ENCODE peak calls at places on chromosomes 11 and 22, in seven cellular contexts. E is psoas muscle, U is uterus, T is lung, A is SK-N-SH, B is BE2C, M is suprapubic skin. V is an unnamed sample.

GRCh38 chr11:1500466-1501420 is 14.2 kb upstream of the MOB2 start:
- DNase-seq in T (no peak), A (no peak), B (no peak), M (peak; percentile 46), U (no peak), E (no peak), V (no peak)

GRCh38 chr22:44828193-44828592 is 75.8 kb downstream of the ARHGAP8 start:
- DNase-seq in M (no peak), A (peak; percentile 87), B (peak; percentile 57), T (no peak), E (no peak), U (no peak), V (no peak)

GRCh38 chr22:29578462-29578861 is 2.5 kb downstream of the NIPSNAP1 start:
- DNase-seq in U (no peak), M (no peak), A (no peak), T (no peak), E (no peak), B (no peak), V (no peak)

GRCh38 chr22:36860821-36861659 is at the start of gene NCF4:
- DNase-seq in T (peak; percentile 72), U (no peak), E (peak; percentile 55), A (no peak), B (no peak), M (peak; percentile 79), V (no peak)

GRCh38 chr11:112477929-112478317 is 217.3 kb upstream of the PLET1 start:
- DNase-seq in E (no peak), A (no peak), U (no peak), M (no peak), B (peak; percentile 48), T (peak; percentile 7), V (no peak)

GRCh38 chr11:120710354-120711187 is 199.0 kb downstream of the GRIK4 start:
- DNase-seq in U (peak; percentile 75), T (peak; percentile 68), A (peak; percentile 41), E (peak; percentile 39), B (no peak), M (peak; percentile 75), V (peak; percentile 81)

GRCh38 chr11:122195790-122196189 is 79.8 kb upstream of the BLID start:
- DNase-seq in E (no peak), B (no peak), A (no peak), U (no peak), M (no peak), T (no peak), V (no peak)

GRCh38 chr11:2178906-2179494 is 7.4 kb upstream of the TH start:
- DNase-seq in A (no peak), B (no peak), U (no peak), T (no peak), E (no peak), M (no peak), V (peak; percentile 85)

GRCh38 chr11:119338318-119338890 is 2.3 kb downstream of the C1QTNF5 start:
- DNase-seq in B (peak; percentile 78), T (peak; percentile 70), A (peak; percentile 90), U (peak; percentile 82), E (peak; percentile 65), M (no peak), V (no peak)

GRCh38 chr11:91956711-91957110 is 267.9 kb upstream of the FAT3 start:
- DNase-seq in M (no peak), A (no peak), E (no peak), B (no peak), T (no peak), U (no peak), V (no peak)

GRCh38 chr11:126152152-126152551 is 59.3 kb downstream of the RPUSD4 start:
- DNase-seq in T (no peak), B (no peak), M (no peak), A (no peak), U (no peak), E (no peak), V (no peak)

GRCh38 chr11:13288375-13289029 is 10.9 kb downstream of the BMAL1 start:
- DNase-seq in A (peak; percentile 30), T (no peak), E (no peak), B (no peak), M (no peak), U (no peak), V (no peak)

GRCh38 chr22:45832959-45833580 is 143.9 kb downstream of the WNT7B start:
- DNase-seq in A (no peak), T (no peak), M (no peak), U (no peak), E (no peak), B (no peak), V (no peak)

GRCh38 chr11:77559686-77560425 is 29.9 kb upstream of the AQP11 start:
- DNase-seq in B (no peak), A (no peak), U (no peak), M (no peak), E (no peak), T (no peak), V (peak; percentile 56)

GRCh38 chr11:71252434-71252781 is at the start of gene SHANK2:
- DNase-seq in E (no peak), B (no peak), T (no peak), M (no peak), A (peak; percentile 60), U (no peak), V (no peak)

GRCh38 chr11:71255323-71255722 is 2.9 kb upstream of the SHANK2 start:
- DNase-seq in E (no peak), M (no peak), U (no peak), A (no peak), B (no peak), T (peak; percentile 71), V (no peak)

GRCh38 chr11:71253794-71254193 is 1.4 kb upstream of the SHANK2 start:
- DNase-seq in B (no peak), A (no peak), M (no peak), T (no peak), U (no peak), E (no peak), V (no peak)

GRCh38 chr11:71252782-71253730 is 679 bp upstream of the SHANK2 start:
- DNase-seq in M (no peak), U (no peak), T (peak; percentile 46), B (no peak), E (no peak), A (no peak), V (peak; percentile 89)

DNA sequence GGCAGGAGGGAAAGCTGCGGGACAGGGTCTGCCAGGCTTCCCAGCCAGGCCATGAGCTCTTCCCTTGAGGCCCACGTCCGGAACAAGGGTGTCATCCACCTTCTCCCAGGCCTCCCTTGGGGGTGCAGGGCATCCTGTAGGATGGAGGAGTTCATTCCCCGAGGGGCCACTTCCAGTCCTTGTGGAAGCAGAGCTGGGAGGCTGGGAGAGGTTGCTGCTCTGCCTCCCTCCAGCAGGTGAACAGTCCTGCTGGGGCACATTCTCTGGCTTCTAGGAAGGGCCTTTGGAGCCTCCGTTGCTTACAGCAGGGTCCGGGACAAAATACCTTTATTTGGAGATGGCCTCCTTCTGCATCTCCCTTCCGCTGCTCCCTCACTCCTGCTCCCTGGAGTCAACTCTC is 3.7 kb upstream of the SHANK2 start:
- DNase-seq in T (no peak), A (no peak), E (no peak), U (no peak), M (no peak), B (no peak), V (no peak)
- TF ChIP-seq CTCF in T (no peak), A (no peak), E (no peak), U (no peak), M (no peak), B (no peak), V (no peak)

DNA sequence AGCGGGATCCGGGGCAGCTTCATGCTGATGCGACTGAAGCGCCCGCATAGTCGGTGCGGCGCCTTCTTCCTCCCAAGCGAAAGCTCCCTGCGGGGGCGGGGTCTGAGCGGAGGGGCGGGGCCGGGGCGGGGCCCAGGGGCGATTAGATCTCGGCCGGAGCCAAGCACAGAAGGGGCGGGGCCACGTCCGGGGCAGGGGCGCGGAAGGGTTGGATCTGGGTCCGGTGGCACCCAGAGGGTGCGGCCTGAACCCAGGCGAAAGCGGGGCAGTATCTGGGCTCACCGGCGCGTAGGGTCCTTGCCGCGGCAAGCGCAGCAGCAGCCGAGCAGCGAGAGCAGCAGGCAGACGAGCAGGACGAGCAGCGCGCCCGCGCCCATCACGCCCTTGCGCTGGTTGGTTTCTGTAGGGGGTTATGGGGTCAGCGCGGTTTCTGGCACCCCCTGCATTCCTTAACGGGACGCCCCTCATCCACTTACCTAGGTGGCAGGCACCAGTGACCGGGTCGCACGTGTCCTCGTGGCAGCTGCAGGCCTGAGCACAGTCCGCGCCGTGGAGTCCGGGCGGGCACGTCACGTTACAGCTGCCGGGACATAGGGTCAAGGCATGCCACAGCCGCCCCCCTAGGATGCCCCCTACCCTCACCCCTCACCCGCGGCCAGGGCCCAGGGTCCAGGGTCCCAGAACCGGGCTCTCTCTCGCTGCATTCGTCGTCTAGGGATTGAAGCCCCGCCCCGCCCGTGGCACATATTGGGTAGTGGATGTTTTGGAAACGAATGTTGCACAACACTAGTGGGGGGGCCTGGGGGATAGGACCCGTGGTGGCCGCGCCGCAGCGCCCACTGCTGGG is 8.1 kb downstream of the SCARF2 start:
- DNase-seq in U (peak; percentile 20), E (no peak), M (peak; percentile 75), A (peak; percentile 74), B (no peak), T (peak; percentile 63), V (no peak)
- H3K4me3 ChIP-seq in U (no peak overlapping the region), E (peak overlapping the region; percentile 38), M (peak overlapping the region; percentile 43), A (no peak overlapping the region), B (no peak overlapping the region), T (no peak overlapping the region), V (peak overlapping the region; percentile 27)

DNA sequence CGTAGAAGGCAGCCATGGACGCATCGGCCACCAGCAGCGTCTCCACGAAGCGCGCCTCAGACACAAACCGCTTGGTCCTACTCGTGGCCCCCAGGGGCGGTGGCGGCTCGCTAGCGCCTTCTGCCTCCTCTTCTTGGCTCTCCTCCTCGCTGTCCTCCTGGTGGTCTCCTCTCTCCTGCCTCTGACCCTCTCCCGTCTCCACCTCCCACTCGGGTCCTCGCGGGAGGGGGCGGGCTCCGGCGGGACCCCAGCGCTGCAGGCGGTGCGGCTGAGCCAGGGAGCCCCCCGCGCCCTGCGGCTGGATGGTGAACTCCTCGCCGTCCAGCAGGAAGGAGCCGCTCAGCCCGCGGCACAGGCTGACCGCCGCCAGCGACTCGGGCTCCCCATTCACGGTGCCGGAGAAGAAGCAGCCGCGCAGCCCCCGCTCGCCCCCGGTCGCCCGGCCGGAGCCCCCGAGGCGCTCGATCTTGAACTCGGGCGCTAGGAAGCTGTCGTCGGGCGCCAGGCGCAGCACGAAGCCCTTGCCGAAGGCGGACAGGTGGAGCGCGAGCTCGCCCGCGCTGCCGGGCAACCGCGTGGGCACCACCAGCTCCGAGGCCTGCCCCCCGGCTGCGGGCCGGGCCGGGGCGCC is 713 bp downstream of the ADAMTS8 start:
- DNase-seq in A (peak; percentile 56), M (no peak), T (no peak), B (no peak), E (no peak), U (peak; percentile 35), V (no peak)
- H3K27me3 ChIP-seq in A (peaks cover 73% of the 10 kb centered on the region), M (peaks cover 57% of the 10 kb centered on the region), T (no peaks in the 10 kb centered on the region), B (peaks cover 86% of the 10 kb centered on the region), E (peaks cover 37% of the 10 kb centered on the region), U (no peaks in the 10 kb centered on the region), V (peaks cover 71% of the 10 kb centered on the region)

DNA sequence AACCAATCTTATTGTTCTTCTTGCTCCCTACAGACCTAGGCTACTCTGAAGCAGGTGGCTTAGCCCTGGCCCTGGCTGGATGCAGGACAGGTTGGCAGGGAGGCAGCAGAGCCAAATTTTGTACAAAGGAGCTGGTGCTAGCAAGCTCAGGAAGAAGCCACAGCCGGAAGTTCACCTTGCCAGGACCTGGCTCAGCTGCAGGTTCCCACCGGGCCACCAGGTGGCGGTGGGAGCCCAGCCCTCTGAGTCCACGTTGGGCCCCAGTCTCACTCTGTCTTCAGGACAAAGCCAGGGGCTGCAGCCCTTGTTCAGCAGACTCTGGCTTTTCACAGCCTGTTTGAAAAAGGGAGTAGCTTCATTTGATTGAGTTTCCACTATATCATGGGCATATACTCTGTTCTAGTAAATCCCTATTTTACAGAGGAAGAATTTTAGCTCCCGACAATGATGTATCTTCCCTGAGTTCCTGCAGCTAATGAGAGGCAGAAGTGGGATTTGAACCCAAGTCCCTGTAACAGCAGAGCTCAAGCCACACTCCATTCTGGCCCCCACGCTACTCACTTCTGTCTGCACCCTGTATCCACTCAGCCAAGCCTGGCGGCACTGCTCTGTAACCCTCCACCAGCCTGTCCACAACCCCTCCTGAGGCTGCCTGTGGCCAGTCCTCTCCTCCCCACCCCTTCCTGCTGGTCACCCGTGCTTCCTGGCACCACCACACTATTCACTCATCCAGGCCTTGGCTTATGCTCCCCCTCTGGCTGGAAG is 3.3 kb downstream of the TKFC start:
- DNase-seq in E (peak; percentile 77), T (peak; percentile 80), A (peak; percentile 91), B (peak; percentile 77), M (peak; percentile 87), U (peak; percentile 76), V (peak; percentile 31)
- TF ChIP-seq CTCF in E (peak; percentile 98), T (peak; percentile 91), A (peak; percentile 93), B (peak; percentile 86), M (peak; percentile 95), U (peak; percentile 94), V (peak; percentile 98)

V was measured in kidney epithelial cell.